ENCODE peak calls at places on chromosome 20, in six cellular contexts. W is left ventricle myocardium inferior, D is kidney epithelial cell, X is GM23338, L is BE2C, F is neural progenitor cell. K is an unnamed sample.

GRCh38 chr20:38270869-38271608 is 10.5 kb upstream of the KIAA1755 start:
- DNase-seq in D (peak), X (no peak), W (peak), L (no peak), F (no peak), K (no peak)

GRCh38 chr20:13839421-13840092 is 54.7 kb downstream of the NDUFAF5 start:
- DNase-seq in L (no peak), D (peak), X (no peak), W (no peak), F (peak), K (no peak)

GRCh38 chr20:13671500-13672288 is 33.0 kb upstream of the TASP1 start:
- DNase-seq in L (no peak), W (no peak), F (no peak), D (no peak), X (no peak), K (no peak)

GRCh38 chr20:32007787-32008616 is 2.2 kb upstream of the CCM2L start:
- DNase-seq in X (peak), L (no peak), W (peak), F (peak), D (no peak), K (no peak)

GRCh38 chr20:26209171-26209941 is 512.7 kb upstream of the ZNF337 start:
- DNase-seq in L (no peak), W (no peak), X (peak), D (no peak), F (peak), K (no peak)

GRCh38 chr20:46062151-46062550 is 27.6 kb downstream of the NCOA5 start:
- DNase-seq in L (no peak), W (no peak), X (no peak), F (no peak), D (no peak), K (peak)

GRCh38 chr20:22227301-22227700 is 357.1 kb downstream of the FOXA2 start:
- DNase-seq in W (no peak), L (no peak), D (no peak), F (no peak), X (no peak), K (no peak)

GRCh38 chr20:1876217-1876921 is 18.8 kb upstream of the SIRPA start:
- DNase-seq in X (no peak), L (peak), D (no peak), W (no peak), F (no peak), K (no peak)

GRCh38 chr20:20235681-20236080 is 132.2 kb upstream of the INSM1 start:
- DNase-seq in D (no peak), F (no peak), L (no peak), X (no peak), W (no peak), K (no peak)

GRCh38 chr20:8808180-8808535 is 260.7 kb upstream of the PLCB4 start:
- DNase-seq in X (no peak), D (no peak), F (no peak), L (peak), W (no peak), K (no peak)

GRCh38 chr20:41456341-41456740 is 89.7 kb upstream of the EMILIN3 start:
- DNase-seq in D (no peak), X (no peak), W (no peak), L (no peak), F (no peak), K (no peak)

GRCh38 chr20:38680492-38681118 is 43.7 kb upstream of the SLC32A1 start:
- DNase-seq in L (no peak), X (peak), W (no peak), D (no peak), F (peak), K (no peak)

GRCh38 chr20:22411568-22412450 is 172.6 kb downstream of the FOXA2 start:
- DNase-seq in X (no peak), L (no peak), D (peak), F (no peak), W (peak), K (no peak)

GRCh38 chr20:51955756-51956155 is 153.4 kb upstream of the SALL4 start:
- DNase-seq in L (no peak), F (no peak), D (no peak), X (no peak), W (no peak), K (no peak)

GRCh38 chr20:43820742-43821330 is 93.8 kb upstream of the TOX2 start:
- DNase-seq in X (no peak), W (no peak), D (no peak), F (no peak), L (no peak), K (no peak)

GRCh38 chr20:40687384-40688128 is 1.5 kb downstream of the MAFB start:
- DNase-seq in D (no peak), W (peak), L (peak), F (peak), X (peak), K (no peak)

GRCh38 chr20:33322456-33322855 is 39.4 kb downstream of the BPIFB1 start:
- DNase-seq in X (no peak), F (no peak), D (no peak), L (no peak), W (no peak), K (no peak)

GRCh38 chr20:46951405-46951804 is 56.8 kb downstream of the EYA2 start:
- DNase-seq in X (no peak), F (no peak), D (no peak), W (no peak), L (no peak), K (no peak)

GRCh38 chr20:37630993-37631392 is 62.8 kb upstream of the CTNNBL1 start:
- DNase-seq in F (no peak), L (no peak), D (no peak), W (no peak), X (no peak), K (no peak)

GRCh38 chr20:52190437-52191131 is 995 bp downstream of the ZFP64 start:
- DNase-seq in F (peak), X (peak), W (peak), D (no peak), L (peak), K (no peak)

GRCh38 chr20:12110711-12111110 is 193.0 kb downstream of the BTBD3 start:
- DNase-seq in W (no peak), X (no peak), L (no peak), D (no peak), F (no peak), K (no peak)

GRCh38 chr20:10271470-10272219 is 53.0 kb downstream of the SNAP25 start:
- DNase-seq in D (no peak), X (no peak), F (no peak), L (peak), W (no peak), K (no peak)

GRCh38 chr20:4973330-4974097 is 27.8 kb downstream of the SLC23A2 start:
- DNase-seq in X (no peak), W (peak), D (peak), L (no peak), F (no peak), K (no peak)

GRCh38 chr20:45771182-45771759 is 20.4 kb downstream of the WFDC3 start:
- DNase-seq in L (peak), X (peak), F (peak), D (no peak), W (peak), K (peak)

GRCh38 chr20:20803011-20803410 is 90.6 kb upstream of the RALGAPA2 start:
- DNase-seq in D (no peak), L (no peak), W (no peak), F (no peak), X (no peak), K (no peak)

GRCh38 chr20:59039233-59039632 is 3.4 kb downstream of the PRELID3B start:
- DNase-seq in L (no peak), D (no peak), X (no peak), W (no peak), F (no peak), K (no peak)

GRCh38 chr20:32972181-32973076 is 31.8 kb downstream of the SUN5 start:
- DNase-seq in W (no peak), X (peak), D (no peak), F (no peak), L (no peak), K (no peak)

GRCh38 chr20:48819813-48820648 is 7.8 kb downstream of the PREX1 start:
- DNase-seq in W (no peak), L (no peak), F (no peak), X (peak), D (no peak), K (no peak)
- TF ChIP-seq CTCF in W (no peak), L (no peak), F (no peak), X (no peak), D (no peak), K (no peak)

GRCh38 chr20:62665153-62665754 is 23.0 kb downstream of the SLCO4A1 start:
- DNase-seq in X (no peak), L (no peak), F (no peak), W (no peak), D (no peak), K (no peak)
- TF ChIP-seq CTCF in X (no peak), L (no peak), F (no peak), W (no peak), D (no peak), K (no peak)

DNA sequence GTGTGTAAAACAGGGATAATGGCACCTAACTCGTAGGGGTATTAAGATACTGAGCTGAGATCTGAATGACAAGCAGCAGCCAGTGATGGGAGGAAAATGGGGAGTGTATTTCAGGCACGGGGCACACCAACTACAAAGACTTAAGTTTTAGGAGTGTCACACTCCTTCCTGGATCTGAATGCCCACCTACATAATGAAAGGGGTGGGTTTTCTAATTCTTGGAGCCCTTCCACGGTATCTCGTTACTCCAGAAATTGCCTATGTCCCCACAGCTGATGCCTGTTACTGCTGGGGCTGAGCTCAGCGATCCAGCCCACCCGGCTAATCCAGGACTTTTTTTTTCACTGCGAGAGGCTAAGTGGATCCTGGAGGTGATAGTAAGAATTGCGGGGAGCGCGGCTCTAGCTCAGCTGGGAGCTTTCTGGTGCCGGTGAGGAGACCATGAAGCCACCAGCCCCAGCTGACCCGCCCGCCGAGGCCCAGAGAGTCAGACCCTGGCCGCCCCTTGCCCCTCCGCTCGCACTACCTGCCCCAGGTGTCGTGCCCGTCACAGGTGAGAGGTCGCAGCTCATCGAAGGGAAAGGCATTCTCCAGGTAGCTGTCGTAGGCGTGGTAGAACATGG is 726 bp downstream of the EDEM2 start:
- DNase-seq in X (peak), F (peak), L (peak), D (no peak), W (no peak), K (no peak)
- TF ChIP-seq CTCF in X (no peak), F (no peak), L (no peak), D (no peak), W (no peak), K (no peak)

GRCh38 chr20:49889943-49890650 is 25.2 kb downstream of the SPATA2 start:
- DNase-seq in D (no peak), F (no peak), W (no peak), X (peak), L (no peak), K (no peak)
- TF ChIP-seq CTCF in D (peak), F (no peak), W (peak), X (peak), L (peak), K (no peak)

DNA sequence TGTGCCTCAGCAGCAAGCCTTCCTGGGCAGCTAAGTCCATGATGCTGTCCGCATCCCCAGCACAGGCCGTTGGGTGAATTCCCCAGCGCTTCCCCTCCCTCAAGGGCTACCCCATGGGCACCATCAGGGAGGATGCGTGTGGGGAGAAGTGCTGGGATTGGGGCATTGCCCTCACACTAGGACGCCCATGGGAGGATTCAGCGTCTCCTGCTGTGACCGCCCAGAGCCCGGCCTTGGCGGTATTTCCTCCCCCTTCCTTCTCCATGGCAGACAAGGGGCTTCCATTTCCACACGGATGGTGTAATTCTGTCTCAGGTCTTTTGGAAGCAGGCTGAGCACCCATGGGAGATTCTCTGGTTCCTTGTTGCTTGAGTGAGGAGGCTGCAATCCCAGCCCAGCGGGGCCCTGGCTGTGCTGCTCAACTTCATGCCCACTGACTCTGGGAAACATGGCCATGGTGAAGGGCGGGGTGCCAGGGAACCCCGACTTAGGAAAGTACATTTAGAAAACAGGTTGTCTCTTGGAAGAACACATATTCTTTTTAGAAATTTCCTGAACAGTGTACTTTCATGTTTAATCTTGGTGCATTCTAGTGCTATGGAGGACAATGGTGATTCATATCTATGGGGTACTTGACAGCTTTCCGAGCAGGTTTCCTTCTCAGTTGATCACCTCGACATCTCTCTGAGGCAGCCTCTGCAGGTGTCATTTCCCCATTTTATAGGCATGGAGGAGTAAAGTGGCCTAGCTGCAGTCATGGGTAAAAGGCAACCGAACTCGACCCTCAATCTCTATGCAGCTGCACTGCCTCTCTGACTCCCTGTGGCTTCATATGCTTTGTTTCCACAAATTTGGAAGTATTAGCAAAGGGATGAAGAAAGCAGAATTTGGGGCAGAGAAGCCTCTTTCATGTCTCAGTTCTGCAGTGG is 178.2 kb upstream of the CST7 start:
- DNase-seq in F (no peak), L (no peak), X (no peak), D (no peak), W (no peak), K (no peak)
- TF ChIP-seq CTCF in F (no peak), L (no peak), X (no peak), D (no peak), W (no peak), K (no peak)

GRCh38 chr20:833450-834150 is at the start of gene FAM110A:
- DNase-seq in L (peak), F (peak), X (peak), W (peak), D (peak), K (peak)

GRCh38 chr20:833121-833449 is 430 bp upstream of the FAM110A start:
- DNase-seq in X (no peak), L (no peak), F (no peak), W (no peak), D (no peak), K (no peak)

GRCh38 chr20:836188-836587 is 2.7 kb downstream of the FAM110A start:
- DNase-seq in X (no peak), D (no peak), W (no peak), F (no peak), L (no peak), K (no peak)

GRCh38 chr20:835220-836045 is 1.9 kb downstream of the FAM110A start:
- DNase-seq in W (peak), D (no peak), L (no peak), F (no peak), X (no peak), K (no peak)

GRCh38 chr20:834151-834747 is 734 bp downstream of the FAM110A start:
- DNase-seq in X (peak), F (peak), D (no peak), L (no peak), W (no peak), K (no peak)
- TF ChIP-seq CTCF in X (no peak), F (no peak), D (no peak), L (no peak), W (no peak), K (no peak)

GRCh38 chr20:3494218-3494617 is 23.4 kb downstream of the ATRN start:
- DNase-seq in W (no peak), D (no peak), X (no peak), L (no peak), F (no peak), K (no peak)
- TF ChIP-seq CTCF in W (no peak), D (no peak), X (no peak), L (no peak), F (no peak), K (no peak)

K was measured in D721Med.